ENCODE peak calls at places on chromosome 14, in seven cellular contexts. A, K, W, J, D, Y and B are unnamed samples.

GRCh38 chr14:104523546-104523935 is 56.0 kb upstream of the C14orf180 start:
- DNase-seq in A (no peak), K (no peak), W (no peak), J (peak), D (no peak), Y (no peak), B (no peak)

GRCh38 chr14:94293578-94293924 is 483 bp upstream of the SERPINA10 start:
- DNase-seq in A (no peak), K (no peak), W (no peak), J (no peak), D (no peak), Y (no peak), B (no peak)

GRCh38 chr14:74563233-74563585 is 48.8 kb downstream of the LTBP2 start:
- DNase-seq in A (no peak), K (no peak), W (peak), J (no peak), D (no peak), Y (no peak), B (no peak)

GRCh38 chr14:100822921-100823320 is 3.0 kb upstream of the MEG3 start:
- DNase-seq in A (no peak), K (no peak), W (peak), J (no peak), D (no peak), Y (no peak), B (no peak)

GRCh38 chr14:61337893-61338292 is 16.5 kb downstream of the PRKCH start:
- DNase-seq in A (no peak), K (no peak), W (no peak), J (no peak), D (peak), Y (no peak), B (peak)

GRCh38 chr14:91349481-91350074 is 68.0 kb downstream of the CCDC88C start:
- DNase-seq in A (no peak), K (no peak), W (no peak), J (no peak), D (peak), Y (no peak), B (no peak)

GRCh38 chr14:90400904-90401561 is 4.2 kb downstream of the CALM1 start:
- DNase-seq in A (no peak), K (no peak), W (no peak), J (no peak), D (no peak), Y (no peak), B (no peak)

GRCh38 chr14:60621386-60621785 is 27.9 kb downstream of the SIX1 start:
- DNase-seq in A (no peak), K (no peak), W (no peak), J (no peak), D (no peak), Y (no peak), B (no peak)

GRCh38 chr14:59245809-59246295 is 57.4 kb downstream of the DAAM1 start:
- DNase-seq in A (no peak), K (no peak), W (no peak), J (no peak), D (no peak), Y (no peak), B (no peak)

GRCh38 chr14:40684328-40684727 is 922.3 kb upstream of the LRFN5 start:
- DNase-seq in A (no peak), K (no peak), W (no peak), J (no peak), D (no peak), Y (no peak), B (no peak)

GRCh38 chr14:52793061-52793460 is 1.7 kb upstream of the GNPNAT1 start:
- DNase-seq in A (no peak), K (no peak), W (no peak), J (no peak), D (no peak), Y (no peak), B (no peak)

GRCh38 chr14:97943619-97944018 is 1146.4 kb downstream of the VRK1 start:
- DNase-seq in A (no peak), K (no peak), W (no peak), J (no peak), D (no peak), Y (no peak), B (no peak)

GRCh38 chr14:92600318-92601053 is 86.9 kb downstream of the RIN3 start:
- DNase-seq in A (no peak), K (no peak), W (no peak), J (no peak), D (no peak), Y (peak), B (no peak)

GRCh38 chr14:73754911-73755360 is 40.8 kb upstream of the PNMA1 start:
- DNase-seq in A (no peak), K (peak), W (peak), J (peak), D (no peak), Y (no peak), B (no peak)

GRCh38 chr14:48771717-48772116 is 814.5 kb downstream of the RPS29 start:
- DNase-seq in A (no peak), K (peak), W (peak), J (no peak), D (no peak), Y (no peak), B (no peak)

GRCh38 chr14:57987596-57988300 is 121.9 kb upstream of the SLC35F4 start:
- DNase-seq in A (no peak), K (no peak), W (peak), J (no peak), D (no peak), Y (no peak), B (no peak)

GRCh38 chr14:58749066-58749669 is 111.4 kb downstream of the DACT1 start:
- DNase-seq in A (peak), K (no peak), W (peak), J (no peak), D (no peak), Y (peak), B (no peak)

GRCh38 chr14:21543426-21544350 is 17.5 kb upstream of the SALL2 start:
- DNase-seq in A (no peak), K (no peak), W (no peak), J (no peak), D (no peak), Y (no peak), B (no peak)

GRCh38 chr14:58712357-58712756 is 74.6 kb downstream of the DACT1 start:
- DNase-seq in A (no peak), K (no peak), W (no peak), J (no peak), D (no peak), Y (no peak), B (no peak)